ENCODE peak calls at places on chromosomes 11 and 22, in five cellular contexts. One of them, this sample, is unnamed.

GRCh38 chr11:118321386-118322082 is 17.0 kb downstream of the CD3E start:
- DNase-seq in neural crest cell: no peak
- DNase-seq in iris pigment epithelial cell: no peak
- DNase-seq in cardiac fibroblast: no peak
- DNase-seq in gastrocnemius medialis: no peak
- DNase-seq in this sample: no peak

GRCh38 chr22:19713650-19714319 is 518 bp upstream of the SEPTIN5 start:
- DNase-seq in neural crest cell: peak; percentile 45
- DNase-seq in iris pigment epithelial cell: no peak
- DNase-seq in cardiac fibroblast: no peak
- DNase-seq in gastrocnemius medialis: no peak
- DNase-seq in this sample: no peak

GRCh38 chr11:64841592-64842365 is 2.7 kb downstream of the CDC42BPG start:
- DNase-seq in neural crest cell: no peak
- DNase-seq in iris pigment epithelial cell: no peak
- DNase-seq in cardiac fibroblast: no peak
- DNase-seq in gastrocnemius medialis: no peak
- DNase-seq in this sample: no peak

GRCh38 chr11:6646631-6647281 is 8.9 kb downstream of the DCHS1 start:
- DNase-seq in neural crest cell: no peak
- DNase-seq in iris pigment epithelial cell: peak; percentile 15
- DNase-seq in cardiac fibroblast: peak; percentile 54
- DNase-seq in gastrocnemius medialis: no peak
- DNase-seq in this sample: no peak

GRCh38 chr11:126231725-126232459 is 20.3 kb downstream of the FAM118B start:
- DNase-seq in neural crest cell: no peak
- DNase-seq in iris pigment epithelial cell: peak; percentile 75
- DNase-seq in cardiac fibroblast: peak; percentile 91
- DNase-seq in gastrocnemius medialis: no peak
- DNase-seq in this sample: no peak

GRCh38 chr11:75820636-75821035 is 5.6 kb downstream of the UVRAG start:
- DNase-seq in neural crest cell: no peak
- DNase-seq in iris pigment epithelial cell: peak; percentile 83
- DNase-seq in cardiac fibroblast: peak; percentile 48
- DNase-seq in gastrocnemius medialis: no peak
- DNase-seq in this sample: no peak

GRCh38 chr22:38106814-38107578 is 3.5 kb downstream of the BAIAP2L2 start:
- DNase-seq in neural crest cell: no peak
- DNase-seq in iris pigment epithelial cell: no peak
- DNase-seq in cardiac fibroblast: no peak
- DNase-seq in gastrocnemius medialis: no peak
- DNase-seq in this sample: no peak

GRCh38 chr11:93890441-93891051 is 40.1 kb upstream of the VSTM5 start:
- DNase-seq in neural crest cell: no peak
- DNase-seq in iris pigment epithelial cell: no peak
- DNase-seq in cardiac fibroblast: no peak
- DNase-seq in gastrocnemius medialis: no peak
- DNase-seq in this sample: no peak

GRCh38 chr11:75891947-75892739 is 77.1 kb downstream of the UVRAG start:
- DNase-seq in neural crest cell: no peak
- DNase-seq in iris pigment epithelial cell: no peak
- DNase-seq in cardiac fibroblast: no peak
- DNase-seq in gastrocnemius medialis: no peak
- DNase-seq in this sample: no peak

GRCh38 chr11:17989306-17989705 is 23.5 kb downstream of the SERGEF start:
- DNase-seq in neural crest cell: no peak
- DNase-seq in iris pigment epithelial cell: no peak
- DNase-seq in cardiac fibroblast: no peak
- DNase-seq in gastrocnemius medialis: no peak
- DNase-seq in this sample: no peak

GRCh38 chr11:114257621-114258558 is 38.3 kb upstream of the NNMT start:
- DNase-seq in neural crest cell: peak; percentile 80
- DNase-seq in iris pigment epithelial cell: peak; percentile 41
- DNase-seq in cardiac fibroblast: peak; percentile 81
- DNase-seq in gastrocnemius medialis: peak; percentile 63
- DNase-seq in this sample: peak; percentile 42

GRCh38 chr11:41281131-41281742 is 178.2 kb downstream of the LRRC4C start:
- DNase-seq in neural crest cell: no peak
- DNase-seq in iris pigment epithelial cell: peak; percentile 20
- DNase-seq in cardiac fibroblast: no peak
- DNase-seq in gastrocnemius medialis: no peak
- DNase-seq in this sample: no peak

GRCh38 chr11:33553486-33553885 is 147.1 kb downstream of the C11orf91 start:
- DNase-seq in neural crest cell: no peak
- DNase-seq in iris pigment epithelial cell: peak; percentile 45
- DNase-seq in cardiac fibroblast: no peak
- DNase-seq in gastrocnemius medialis: no peak
- DNase-seq in this sample: no peak

GRCh38 chr11:23272095-23272494 is 411.8 kb upstream of the CCDC179 start:
- DNase-seq in neural crest cell: no peak
- DNase-seq in iris pigment epithelial cell: peak; percentile 4
- DNase-seq in cardiac fibroblast: no peak
- DNase-seq in gastrocnemius medialis: no peak
- DNase-seq in this sample: no peak

GRCh38 chr22:49212002-49212401 is 615.7 kb downstream of the BRD1 start:
- DNase-seq in neural crest cell: no peak
- DNase-seq in iris pigment epithelial cell: no peak
- DNase-seq in cardiac fibroblast: no peak
- DNase-seq in gastrocnemius medialis: no peak
- DNase-seq in this sample: no peak

This sample was measured in anterior cingulate cortex.